ENCODE peak calls at places on chromosomes 13 and 19, in five cellular contexts. L, B, W, E and P are unnamed samples.

GRCh38 chr19:2290441-2291184 is 8.6 kb upstream of the PEAK3 start:
- DNase-seq in L (no peak), B (no peak), W (no peak), E (no peak), P (no peak)

GRCh38 chr19:23917856-23918255 is 3.2 kb downstream of the ZNF726 start:
- DNase-seq in L (peak; percentile 15), B (no peak), W (no peak), E (no peak), P (no peak)

GRCh38 chr13:40271931-40272775 is 394.3 kb downstream of the FOXO1 start:
- DNase-seq in L (peak; percentile 52), B (no peak), W (peak; percentile 74), E (peak; percentile 57), P (peak; percentile 64)

GRCh38 chr19:19618384-19619051 is at the start of gene PBX4:
- DNase-seq in L (peak; percentile 94), B (peak; percentile 99), W (peak; percentile 85), E (peak; percentile 96), P (peak; percentile 90)

GRCh38 chr13:27170521-27171243 is 929 bp downstream of the USP12 start:
- DNase-seq in L (peak; percentile 60), B (peak; percentile 13), W (no peak), E (peak; percentile 53), P (no peak)

GRCh38 chr13:95235199-95235726 is 66.0 kb downstream of the ABCC4 start:
- DNase-seq in L (no peak), B (no peak), W (no peak), E (no peak), P (no peak)

GRCh38 chr19:37303591-37304171 is 67.2 kb upstream of the ZNF527 start:
- DNase-seq in L (no peak), B (no peak), W (peak; percentile 4), E (no peak), P (no peak)

GRCh38 chr13:36778083-36778671 is 40.8 kb upstream of the RFXAP start:
- DNase-seq in L (no peak), B (no peak), W (peak; percentile 61), E (no peak), P (no peak)

GRCh38 chr19:20333508-20333907 is 166.5 kb downstream of the ZNF486 start:
- DNase-seq in L (no peak), B (no peak), W (no peak), E (no peak), P (no peak)

GRCh38 chr13:102440259-102440936 is 38.5 kb upstream of the FGF14 start:
- DNase-seq in L (peak; percentile 78), B (no peak), W (no peak), E (no peak), P (no peak)

GRCh38 chr19:4414144-4414799 is 11.8 kb downstream of the CHAF1A start:
- DNase-seq in L (no peak), B (no peak), W (peak; percentile 60), E (no peak), P (no peak)

GRCh38 chr13:27339299-27339698 is 68.7 kb downstream of the RASL11A start:
- DNase-seq in L (no peak), B (no peak), W (peak; percentile 61), E (peak; percentile 81), P (no peak)

GRCh38 chr19:13102416-13102665 is 317 bp downstream of the LYL1 start:
- DNase-seq in L (no peak), B (no peak), W (no peak), E (peak; percentile 69), P (no peak)

GRCh38 chr19:6720369-6721112 is at the start of gene C3:
- DNase-seq in L (no peak), B (no peak), W (peak; percentile 36), E (no peak), P (no peak)

GRCh38 chr13:41916173-41916954 is 44.5 kb downstream of the VWA8 start:
- DNase-seq in L (no peak), B (no peak), W (peak; percentile 95), E (peak; percentile 93), P (no peak)

GRCh38 chr19:5192568-5192967 is 148.0 kb downstream of the PTPRS start:
- DNase-seq in L (no peak), B (no peak), W (no peak), E (no peak), P (no peak)

DNA sequence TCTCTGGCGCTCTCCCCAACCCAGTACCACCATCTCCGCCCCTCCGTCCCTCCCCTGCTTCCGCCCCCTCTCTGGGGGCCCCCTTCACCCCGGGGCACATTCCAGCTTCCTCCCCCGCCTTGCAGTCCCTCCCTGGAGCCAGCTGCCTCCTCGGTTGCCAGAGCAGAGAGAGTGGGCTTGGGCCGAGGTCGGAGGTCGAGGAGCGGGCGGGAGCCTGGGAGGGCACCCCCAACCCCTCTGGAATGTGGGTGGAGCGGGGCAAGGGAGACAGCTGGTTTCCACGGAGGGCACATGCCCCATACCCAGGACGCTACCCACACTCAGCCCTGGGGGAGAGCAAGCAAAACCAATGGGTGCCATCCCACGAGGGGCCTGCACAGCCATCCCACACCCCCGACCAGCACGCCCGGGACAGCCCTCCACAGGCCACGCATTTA is 6.4 kb upstream of the CIRBP start:
- DNase-seq in L (no peak), B (no peak), W (no peak), E (no peak), P (peak; percentile 20)
- H3K4me3 ChIP-seq in L (peak overlapping the region; percentile 62), B (no peak overlapping the region), W (no peak overlapping the region), E (peak overlapping the region; percentile 79), P (peak overlapping the region; percentile 79)

GRCh38 chr13:98524391-98524790 is 52.5 kb downstream of the STK24 start:
- DNase-seq in L (no peak), B (no peak), W (no peak), E (no peak), P (no peak)

GRCh38 chr13:98524793-98525192 is 52.1 kb downstream of the STK24 start:
- DNase-seq in L (no peak), B (no peak), W (no peak), E (no peak), P (no peak)

GRCh38 chr13:98525852-98526512 is 50.9 kb downstream of the STK24 start:
- DNase-seq in L (no peak), B (no peak), W (no peak), E (no peak), P (no peak)

GRCh38 chr13:98523455-98524102 is 53.3 kb downstream of the STK24 start:
- DNase-seq in L (no peak), B (no peak), W (no peak), E (no peak), P (no peak)

GRCh38 chr13:98525452-98525851 is 51.5 kb downstream of the STK24 start:
- DNase-seq in L (no peak), B (no peak), W (no peak), E (no peak), P (no peak)
- H3K4me1 ChIP-seq in L (no peaks in the 10 kb centered on the region), B (peaks cover 73% of the 10 kb centered on the region), W (peaks cover 10% of the 10 kb centered on the region), E (peaks cover 28% of the 10 kb centered on the region), P (peaks cover 6% of the 10 kb centered on the region)

DNA sequence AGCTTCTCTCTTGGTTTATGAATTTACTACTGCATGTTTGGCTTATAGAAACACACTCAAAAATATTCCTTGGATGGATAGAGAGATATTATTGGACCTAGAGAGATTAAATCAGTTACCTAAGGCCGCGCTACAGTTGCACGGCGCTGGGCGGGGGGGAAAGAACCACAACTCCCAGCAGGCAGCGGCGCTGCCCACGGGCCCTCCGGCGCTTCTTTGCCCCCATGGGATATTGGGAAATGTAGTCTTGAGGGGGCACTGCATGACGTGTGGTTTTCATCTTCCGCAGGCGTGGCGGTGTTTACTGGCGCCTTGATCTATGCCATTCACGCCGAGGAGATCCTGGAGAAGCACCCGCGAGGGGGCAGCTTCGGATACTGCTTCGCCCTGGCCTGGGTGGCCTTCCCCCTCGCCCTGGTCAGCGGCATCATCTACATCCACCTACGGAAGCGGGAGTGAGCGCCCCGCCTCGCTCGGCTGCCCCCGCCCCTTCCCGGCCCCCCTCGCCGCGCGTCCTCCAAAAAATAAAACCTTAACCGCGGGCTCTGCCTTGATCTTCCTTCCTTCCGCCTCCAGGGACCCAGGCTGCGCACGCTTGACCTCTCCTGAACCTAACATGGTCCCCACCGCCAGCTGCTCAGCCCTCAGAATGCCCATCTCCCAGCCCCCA is 4.8 kb downstream of the EMP3 start:
- DNase-seq in L (peak; percentile 84), B (peak; percentile 80), W (no peak), E (peak; percentile 97), P (peak; percentile 91)
- H3K4me3 ChIP-seq in L (peak overlapping the region; percentile 54), B (peak overlapping the region; percentile 57), W (no peak overlapping the region), E (peak overlapping the region; percentile 69), P (peak overlapping the region; percentile 66)

DNA sequence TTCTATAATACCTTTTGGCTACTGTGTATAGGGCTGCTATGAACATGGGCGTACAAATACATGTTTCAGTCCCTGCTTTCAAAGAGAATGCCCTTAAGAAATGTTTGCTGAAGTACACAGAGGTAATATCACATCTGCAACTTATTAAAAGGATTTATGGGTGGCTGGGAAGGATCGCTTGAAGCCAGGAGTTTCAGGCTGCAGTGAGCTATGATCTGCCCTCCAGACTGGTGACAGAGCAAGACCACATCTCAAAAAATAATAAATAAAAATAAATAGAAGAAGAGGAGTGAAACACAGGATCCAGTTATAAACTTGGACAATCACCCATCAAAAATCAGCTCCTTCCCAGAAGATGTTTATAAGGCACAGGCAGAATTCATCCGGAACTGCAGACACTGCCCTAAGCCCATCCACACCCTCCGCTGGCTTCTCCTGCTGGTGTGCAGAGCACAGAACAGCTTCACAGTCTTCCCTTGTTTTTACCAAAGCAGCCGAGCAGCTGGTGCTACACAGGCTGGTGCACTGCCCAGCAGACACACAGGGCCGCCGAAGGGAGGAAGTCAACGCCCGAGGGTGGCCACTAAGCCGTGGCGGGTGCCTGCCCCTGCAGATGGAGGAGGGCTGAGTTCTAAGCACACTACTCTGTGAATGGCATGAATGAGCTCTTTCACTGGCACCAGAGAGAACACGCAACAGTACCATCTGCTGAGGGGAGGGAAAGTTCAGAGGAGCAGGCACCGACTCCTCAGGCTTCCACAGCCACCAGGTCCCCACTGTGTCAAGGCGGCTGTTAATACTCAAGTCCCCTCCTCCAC is 44.0 kb downstream of the BRD4 start:
- DNase-seq in L (no peak), B (no peak), W (no peak), E (peak; percentile 67), P (no peak)
- H3K4me1 ChIP-seq in L (peaks cover 34% of the 10 kb centered on the region), B (peaks cover 95% of the 10 kb centered on the region), W (peaks cover 41% of the 10 kb centered on the region), E (peaks cover 98% of the 10 kb centered on the region), P (peaks cover 24% of the 10 kb centered on the region)

GRCh38 chr13:113043931-113044330 is 61.7 kb upstream of the F7 start:
- DNase-seq in L (no peak), B (no peak), W (no peak), E (no peak), P (no peak)
- H3K4me3 ChIP-seq in L (no peak overlapping the region), B (no peak overlapping the region), W (no peak overlapping the region), E (no peak overlapping the region), P (no peak overlapping the region)

GRCh38 chr19:41327076-41327475 is 17.1 kb downstream of the CCDC97 start:
- DNase-seq in L (no peak), B (peak; percentile 35), W (no peak), E (no peak), P (no peak)
- H3K4me1 ChIP-seq in L (no peaks in the 10 kb centered on the region), B (peaks cover 65% of the 10 kb centered on the region), W (peaks cover 53% of the 10 kb centered on the region), E (peaks cover 34% of the 10 kb centered on the region), P (peaks cover 11% of the 10 kb centered on the region)